ENCODE peak calls at places on chromosome 6, in five cellular contexts. H is HCT116, Q is HepG2, F is K562, R is GM12878. W is an unnamed sample.

GRCh38 chr6:134537146-134537555 is 219.2 kb upstream of the SGK1 start:
- DNase-seq in F (no peak), Q (no peak), R (no peak), H (peak), W (no peak)

GRCh38 chr6:20227350-20227749 is 15.1 kb upstream of the MBOAT1 start:
- DNase-seq in Q (no peak), F (peak), R (no peak), H (no peak), W (no peak)

GRCh38 chr6:36334832-36335459 is 1.7 kb downstream of the BNIP5 start:
- DNase-seq in H (no peak), R (no peak), F (peak), Q (peak), W (no peak)

GRCh38 chr6:73644030-73644429 is 9.8 kb downstream of the SLC17A5 start:
- DNase-seq in F (no peak), H (no peak), R (no peak), Q (no peak), W (no peak)

GRCh38 chr6:88008821-88009220 is 38.8 kb upstream of the SPACA1 start:
- DNase-seq in H (no peak), R (no peak), F (no peak), Q (no peak), W (no peak)

GRCh38 chr6:89409461-89410035 is 2.5 kb downstream of the RRAGD start:
- DNase-seq in Q (no peak), F (no peak), R (no peak), H (no peak), W (no peak)

GRCh38 chr6:36912583-36912982 is 26.8 kb downstream of the C6orf89 start:
- DNase-seq in H (no peak), F (no peak), R (peak), Q (no peak), W (no peak)

GRCh38 chr6:2196079-2196679 is 49.2 kb downstream of the GMDS start:
- DNase-seq in Q (peak), F (peak), H (peak), R (peak), W (peak)

GRCh38 chr6:31352497-31353368 is 4.2 kb downstream of the HLA-B start:
- DNase-seq in F (no peak), Q (no peak), H (no peak), R (no peak), W (no peak)

GRCh38 chr6:56954389-56955170 is at the start of gene BEND6:
- DNase-seq in Q (peak), F (peak), H (no peak), R (no peak), W (peak)

GRCh38 chr6:99330159-99330558 is 19.3 kb downstream of the FAXC start:
- DNase-seq in R (peak), H (peak), Q (peak), F (peak), W (peak)

DNA sequence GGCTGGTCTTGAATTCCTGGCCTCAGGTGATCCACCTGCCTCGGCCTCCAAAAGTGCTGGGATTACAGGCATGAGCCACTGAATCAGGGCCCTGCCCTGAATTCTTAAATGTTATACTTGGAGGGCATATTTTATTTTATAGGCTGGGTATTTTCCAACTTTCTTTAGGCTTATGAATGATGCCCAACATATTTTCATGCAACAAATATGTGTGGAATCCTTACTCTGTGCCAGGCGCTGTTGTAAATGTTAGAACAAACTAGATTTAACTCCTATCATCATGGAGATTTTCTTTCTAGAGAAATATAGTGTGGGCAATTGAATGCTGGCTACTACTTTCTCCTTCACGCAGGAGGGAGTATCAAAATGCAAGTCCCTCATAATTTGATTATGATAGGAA is 71.2 kb downstream of the SAMD5 start:
- DNase-seq in R (no peak), H (no peak), F (no peak), Q (no peak), W (no peak)
- TF ChIP-seq REST in R (no peak), H (no peak), F (no peak), Q (no peak), W (no peak)

DNA sequence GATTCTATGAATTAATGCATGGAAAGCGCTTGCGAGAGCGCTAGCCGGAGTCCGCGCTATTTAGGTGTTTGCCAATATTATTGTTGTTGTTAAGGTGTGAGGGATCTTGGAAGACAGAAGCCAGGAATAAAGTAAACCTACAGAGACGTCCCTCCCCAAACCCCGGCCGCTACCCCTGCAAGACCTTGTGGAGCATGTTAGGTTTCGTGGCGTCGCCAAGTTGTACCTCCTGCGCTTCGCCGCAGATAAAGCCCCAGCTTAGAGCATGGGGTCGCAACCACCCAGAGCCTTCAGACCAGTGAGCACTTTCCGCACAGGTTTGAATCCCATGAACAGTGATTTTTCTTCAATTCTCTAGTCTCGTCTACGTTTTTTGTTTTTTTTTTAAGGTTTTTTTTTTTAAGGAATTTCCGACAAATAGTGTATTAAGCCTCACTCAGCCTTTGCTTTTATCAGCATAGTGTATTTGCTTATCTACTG is 16.9 kb upstream of the ZSCAN9 start:
- DNase-seq in R (no peak), H (no peak), Q (no peak), F (no peak), W (no peak)
- TF ChIP-seq YY1 in R (no peak), H (no peak), Q (no peak), F (no peak), W (no peak)

GRCh38 chr6:121867095-121867494 is 431.6 kb downstream of the GJA1 start:
- DNase-seq in Q (no peak), F (no peak), R (no peak), H (no peak), W (no peak)
- TF ChIP-seq REST in Q (no peak), F (no peak), R (no peak), H (no peak), W (no peak)

GRCh38 chr6:92587521-92587920 is 831.8 kb downstream of the EPHA7 start:
- DNase-seq in R (no peak), H (no peak), Q (no peak), F (no peak), W (no peak)

GRCh38 chr6:92588126-92588525 is 831.2 kb downstream of the EPHA7 start:
- DNase-seq in Q (no peak), R (no peak), F (no peak), H (no peak), W (no peak)

GRCh38 chr6:92586236-92586977 is 833.0 kb downstream of the EPHA7 start:
- DNase-seq in F (no peak), R (no peak), H (no peak), Q (no peak), W (no peak)

GRCh38 chr6:92589970-92590369 is 829.4 kb downstream of the EPHA7 start:
- DNase-seq in R (no peak), Q (no peak), F (no peak), H (no peak), W (no peak)
- TF ChIP-seq YY1 in R (no peak), Q (no peak), F (no peak), H (no peak), W (no peak)